ENCODE peak calls at places on chromosome 4, in seven cellular contexts. I, R, N, F, Z, M and K are unnamed samples.
A peak's percentile ranks its signal among the peaks of the same experiment; 100 is the strongest.

GRCh38 chr4:128461300-128462103 is 173.9 kb upstream of the PGRMC2 start:
- DNase-seq in N (no peak), R (peak; percentile 26), I (no peak), Z (peak; percentile 97), F (peak; percentile 79), M (no peak), K (no peak)

GRCh38 chr4:144357970-144358369 is 217.5 kb upstream of the GYPA start:
- DNase-seq in Z (no peak), M (no peak), F (no peak), I (no peak), R (no peak), N (no peak), K (no peak)

GRCh38 chr4:189090174-189090814 is 850.4 kb upstream of the FRG1 start:
- DNase-seq in F (no peak), I (no peak), N (no peak), M (no peak), R (no peak), Z (peak; percentile 36), K (no peak)

GRCh38 chr4:81031389-81032173 is 1.1 kb downstream of the BMP3 start:
- DNase-seq in R (no peak), N (no peak), Z (no peak), I (peak; percentile 7), F (no peak), M (no peak), K (no peak)

GRCh38 chr4:10106421-10107039 is 10.1 kb downstream of the WDR1 start:
- DNase-seq in I (no peak), R (peak; percentile 81), Z (peak; percentile 98), N (no peak), M (no peak), F (peak; percentile 91), K (peak; percentile 94)

GRCh38 chr4:14768449-14768848 is 233.8 kb upstream of the CPEB2 start:
- DNase-seq in R (no peak), N (no peak), Z (no peak), I (no peak), M (no peak), F (no peak), K (no peak)

GRCh38 chr4:22595684-22596083 is 79.8 kb upstream of the ADGRA3 start:
- DNase-seq in I (no peak), R (no peak), N (no peak), M (no peak), F (no peak), Z (no peak), K (no peak)

GRCh38 chr4:111494471-111494870 is 650.8 kb upstream of the FAM241A start:
- DNase-seq in M (no peak), R (no peak), F (no peak), Z (no peak), I (no peak), N (no peak), K (no peak)

GRCh38 chr4:184269879-184270430 is 52.3 kb upstream of the ENPP6 start:
- DNase-seq in I (no peak), M (no peak), F (no peak), N (no peak), Z (no peak), R (no peak), K (no peak)

GRCh38 chr4:126071346-126072333 is 756.9 kb downstream of the FAT4 start:
- DNase-seq in N (no peak), F (no peak), Z (peak; percentile 89), I (peak; percentile 21), R (peak; percentile 24), M (no peak), K (no peak)

GRCh38 chr4:72119946-72120345 is 88.1 kb downstream of the NPFFR2 start:
- DNase-seq in M (no peak), F (no peak), Z (no peak), I (no peak), N (no peak), R (no peak), K (no peak)

GRCh38 chr4:76179398-76180318 is 31.5 kb upstream of the NUP54 start:
- DNase-seq in Z (peak; percentile 86), M (peak; percentile 34), I (peak; percentile 88), F (peak; percentile 94), N (peak; percentile 82), R (peak; percentile 92), K (peak; percentile 83)

GRCh38 chr4:146916479-146917076 is 29.1 kb downstream of the TTC29 start:
- DNase-seq in F (peak; percentile 30), N (no peak), Z (peak; percentile 64), M (no peak), I (no peak), R (no peak), K (no peak)

GRCh38 chr4:53744446-53745160 is 153.3 kb upstream of the LNX1 start:
- DNase-seq in F (no peak), N (no peak), M (no peak), Z (no peak), R (no peak), I (no peak), K (no peak)

GRCh38 chr4:21366312-21366711 is 582.3 kb downstream of the KCNIP4 start:
- DNase-seq in N (no peak), Z (no peak), F (no peak), M (no peak), R (no peak), I (no peak), K (no peak)

GRCh38 chr4:152360045-152360410 is 175.9 kb downstream of the FBXW7 start:
- DNase-seq in I (no peak), F (no peak), N (no peak), Z (no peak), R (no peak), M (no peak), K (no peak)

GRCh38 chr4:2366252-2367192 is 51.9 kb downstream of the ZFYVE28 start:
- DNase-seq in R (no peak), N (no peak), M (no peak), F (peak; percentile 69), I (no peak), Z (peak; percentile 38), K (peak; percentile 65)

GRCh38 chr4:146643812-146644401 is 5.2 kb downstream of the POU4F2 start:
- DNase-seq in F (no peak), Z (peak; percentile 35), M (no peak), N (no peak), R (no peak), I (no peak), K (no peak)

GRCh38 chr4:20684852-20685763 is 15.2 kb upstream of the PACRGL start:
- DNase-seq in M (no peak), F (no peak), I (no peak), Z (peak; percentile 56), N (no peak), R (no peak), K (no peak)

GRCh38 chr4:180860136-180860720 is 1383.0 kb upstream of the TENM3 start:
- DNase-seq in N (no peak), R (no peak), F (no peak), Z (no peak), I (no peak), M (no peak), K (no peak)

GRCh38 chr4:146442801-146443200 is 78.9 kb downstream of the SLC10A7 start:
- DNase-seq in R (no peak), I (no peak), N (no peak), Z (peak; percentile 48), M (no peak), F (no peak), K (no peak)

GRCh38 chr4:64539234-64539849 is 130.1 kb upstream of the TECRL start:
- DNase-seq in M (peak; percentile 38), I (peak; percentile 12), N (no peak), Z (peak; percentile 65), R (peak; percentile 34), F (peak; percentile 63), K (no peak)

GRCh38 chr4:173370130-173370476 is 651 bp upstream of the SAP30 start:
- DNase-seq in R (peak; percentile 77), M (no peak), F (peak; percentile 68), Z (no peak), N (peak; percentile 72), I (peak; percentile 56), K (peak; percentile 91)

DNA sequence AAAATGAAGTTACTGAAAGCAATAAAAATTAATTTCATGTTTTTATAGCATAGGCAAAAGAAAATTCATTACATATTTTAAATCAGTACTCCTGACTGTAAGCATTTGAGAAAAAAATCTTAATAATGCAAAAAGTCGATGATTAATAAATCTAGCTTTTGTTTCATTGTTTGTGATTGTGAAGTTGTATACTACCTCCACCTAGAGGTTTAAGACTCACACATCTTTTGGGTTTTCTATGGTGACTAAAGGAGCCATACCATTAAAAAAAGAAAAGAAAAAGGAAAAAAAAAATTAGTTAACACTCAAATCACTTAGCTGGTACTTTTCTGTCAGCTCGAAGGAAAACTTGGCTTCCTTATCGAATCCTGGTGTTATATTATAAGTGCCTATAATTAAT is 2.0 kb downstream of the GABRA2 start:
- DNase-seq in F (no peak), M (no peak), Z (no peak), R (no peak), N (no peak), I (no peak), K (no peak)
- TF ChIP-seq CTCF in F (no peak), M (no peak), Z (no peak), R (no peak), N (no peak), I (no peak), K (no peak)

DNA sequence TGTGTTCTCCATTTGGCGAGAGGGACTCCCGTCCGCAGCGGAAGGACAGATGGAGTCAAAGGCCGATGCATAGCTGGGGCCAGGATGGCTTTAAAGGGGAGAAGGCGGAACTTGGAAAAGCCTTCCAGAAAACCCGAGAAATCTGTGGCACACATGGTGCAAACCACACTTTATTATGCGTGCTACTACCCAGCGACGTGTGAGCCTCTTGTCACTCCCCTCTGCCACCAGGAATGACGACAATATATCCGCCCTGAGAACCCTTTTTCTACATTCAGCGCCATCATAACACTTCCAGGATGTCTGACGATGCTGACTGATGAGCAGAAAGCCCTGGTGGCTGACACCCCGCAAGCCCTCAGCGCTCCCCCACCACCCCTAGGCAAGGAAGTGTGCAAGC is 689 bp upstream of the DCHS2 start:
- DNase-seq in M (no peak), R (no peak), Z (no peak), N (no peak), F (no peak), I (no peak), K (no peak)
- H3K4me3 ChIP-seq in M (no peak overlapping the region), R (no peak overlapping the region), Z (peak overlapping the region; percentile 11), N (peak overlapping the region; percentile 58), F (no peak overlapping the region), I (peak overlapping the region; percentile 42), K (peak overlapping the region; percentile 69)

GRCh38 chr4:66032571-66032970 is 362.3 kb upstream of the EPHA5 start:
- DNase-seq in R (no peak), F (no peak), I (no peak), M (no peak), N (no peak), Z (no peak), K (no peak)

GRCh38 chr4:66023061-66023460 is 352.8 kb upstream of the EPHA5 start:
- DNase-seq in Z (no peak), R (no peak), N (no peak), F (no peak), I (no peak), M (no peak), K (no peak)

DNA sequence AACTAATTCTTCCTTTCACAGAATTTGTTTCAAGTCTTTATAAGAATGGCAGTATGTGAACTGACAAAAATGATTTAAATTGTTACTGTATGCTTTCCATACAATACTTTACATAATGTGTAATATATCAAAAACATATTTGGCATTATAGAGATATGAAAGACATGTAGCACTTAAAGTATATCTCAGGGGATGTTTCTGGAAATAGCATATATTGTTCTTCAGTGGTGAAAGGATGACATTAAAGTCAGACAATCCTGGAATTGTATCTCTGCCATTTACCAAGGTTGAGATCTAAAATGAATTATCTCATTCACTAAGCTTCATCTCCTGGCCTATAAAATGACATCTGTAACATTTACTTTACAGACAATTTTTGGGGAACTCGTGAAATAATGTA is 358.4 kb upstream of the EPHA5 start:
- DNase-seq in R (no peak), I (no peak), M (no peak), Z (no peak), F (no peak), N (no peak), K (no peak)
- H3K27ac ChIP-seq in R (no peak overlapping the region), I (no peak overlapping the region), M (no peak overlapping the region), Z (no peak overlapping the region), F (no peak overlapping the region), N (no peak overlapping the region), K (no peak overlapping the region)

GRCh38 chr4:83582289-83582756 is 46.4 kb downstream of the GPAT3 start:
- DNase-seq in M (no peak), F (peak; percentile 85), Z (peak; percentile 68), R (peak; percentile 52), I (peak; percentile 61), N (no peak), K (no peak)
- TF ChIP-seq CTCF in M (no peak), F (no peak), Z (no peak), R (no peak), I (no peak), N (peak; percentile 18), K (no peak)